ENCODE peak calls at places on chromosomes 3 and 15, in five cellular contexts. I is HepG2, O is K562, F is GM23338, G is GM12878. R is an unnamed sample.

GRCh38 chr15:36501063-36501678 is 78.3 kb upstream of the CDIN1 start:
- DNase-seq in G (peak), I (peak), F (peak), O (no peak), R (peak)

GRCh38 chr3:194537732-194538247 is 51.0 kb upstream of the ATP13A3 start:
- DNase-seq in I (peak), G (no peak), O (no peak), F (no peak), R (no peak)

GRCh38 chr3:60636846-60637245 is 614.4 kb downstream of the FHIT start:
- DNase-seq in I (no peak), O (no peak), F (peak), G (no peak), R (no peak)

GRCh38 chr3:98596902-98597500 is 3.6 kb upstream of the CPOX start:
- DNase-seq in I (peak), G (peak), F (peak), O (peak), R (peak)

GRCh38 chr3:8648873-8649741 is 4.5 kb upstream of the SSUH2 start:
- DNase-seq in F (no peak), I (peak), G (no peak), O (no peak), R (no peak)

GRCh38 chr15:69793436-69793782 is 304.3 kb downstream of the TLE3 start:
- DNase-seq in O (no peak), F (no peak), G (no peak), I (no peak), R (no peak)

GRCh38 chr3:99659965-99660364 is 21.6 kb downstream of the COL8A1 start:
- DNase-seq in F (no peak), G (no peak), O (no peak), I (no peak), R (no peak)

GRCh38 chr3:111454551-111454950 is 87.4 kb upstream of the CD96 start:
- DNase-seq in F (no peak), O (no peak), I (no peak), G (no peak), R (no peak)

GRCh38 chr15:68408971-68409370 is 23.0 kb downstream of the ITGA11 start:
- DNase-seq in G (no peak), I (no peak), F (no peak), O (no peak), R (no peak)

GRCh38 chr3:110526732-110527727 is 544.6 kb upstream of the NECTIN3 start:
- DNase-seq in O (peak), G (no peak), F (peak), I (no peak), R (peak)

GRCh38 chr3:184335661-184336483 is 1.5 kb upstream of the FAM131A start:
- DNase-seq in I (peak), G (no peak), O (peak), F (peak), R (peak)

GRCh38 chr15:41930221-41930866 is 36.5 kb upstream of the SPTBN5 start:
- DNase-seq in I (peak), G (peak), O (no peak), F (no peak), R (peak)

GRCh38 chr3:66763294-66763693 is 234.8 kb upstream of the KBTBD8 start:
- DNase-seq in I (no peak), F (no peak), G (no peak), O (no peak), R (no peak)

GRCh38 chr3:139327861-139328260 is 16.0 kb upstream of the MRPS22 start:
- DNase-seq in F (no peak), I (no peak), G (no peak), O (no peak), R (no peak)

GRCh38 chr3:144175644-144176425 is 204.2 kb downstream of the DIPK2A start:
- DNase-seq in I (no peak), G (no peak), F (no peak), O (no peak), R (no peak)

GRCh38 chr15:55197362-55197705 is 593 bp upstream of the RSL24D1 start:
- DNase-seq in I (no peak), G (no peak), F (peak), O (no peak), R (no peak)

GRCh38 chr15:65901336-65901735 is 32.0 kb downstream of the RAB11A start:
- DNase-seq in I (no peak), O (no peak), G (no peak), F (no peak), R (no peak)

GRCh38 chr15:89645680-89646079 is 9.6 kb downstream of the KIF7 start:
- DNase-seq in I (no peak), F (no peak), O (no peak), G (no peak), R (no peak)

GRCh38 chr15:66394472-66394871 is 7.8 kb downstream of the MAP2K1 start:
- DNase-seq in I (no peak), G (no peak), F (no peak), O (no peak), R (no peak)

GRCh38 chr3:43183456-43183855 is 77.6 kb upstream of the POMGNT2 start:
- DNase-seq in I (no peak), G (no peak), F (no peak), O (no peak), R (no peak)

GRCh38 chr3:16399473-16399872 is 114.0 kb downstream of the RFTN1 start:
- DNase-seq in G (no peak), O (no peak), F (peak), I (no peak), R (peak)
- TF ChIP-seq JUNB in G (no peak), O (no peak), F (no peak), I (no peak), R (no peak)

GRCh38 chr15:74531144-74531811 is 9.7 kb upstream of the ARID3B start:
- DNase-seq in G (no peak), O (no peak), I (peak), F (peak), R (no peak)
- TF ChIP-seq JUNB in G (no peak), O (no peak), I (no peak), F (no peak), R (no peak)

GRCh38 chr3:52004158-52004787 is 8.6 kb upstream of the RPL29 start:
- DNase-seq in I (peak), O (no peak), G (no peak), F (peak), R (no peak)
- TF ChIP-seq JUNB in I (no peak), O (no peak), G (no peak), F (no peak), R (no peak)

DNA sequence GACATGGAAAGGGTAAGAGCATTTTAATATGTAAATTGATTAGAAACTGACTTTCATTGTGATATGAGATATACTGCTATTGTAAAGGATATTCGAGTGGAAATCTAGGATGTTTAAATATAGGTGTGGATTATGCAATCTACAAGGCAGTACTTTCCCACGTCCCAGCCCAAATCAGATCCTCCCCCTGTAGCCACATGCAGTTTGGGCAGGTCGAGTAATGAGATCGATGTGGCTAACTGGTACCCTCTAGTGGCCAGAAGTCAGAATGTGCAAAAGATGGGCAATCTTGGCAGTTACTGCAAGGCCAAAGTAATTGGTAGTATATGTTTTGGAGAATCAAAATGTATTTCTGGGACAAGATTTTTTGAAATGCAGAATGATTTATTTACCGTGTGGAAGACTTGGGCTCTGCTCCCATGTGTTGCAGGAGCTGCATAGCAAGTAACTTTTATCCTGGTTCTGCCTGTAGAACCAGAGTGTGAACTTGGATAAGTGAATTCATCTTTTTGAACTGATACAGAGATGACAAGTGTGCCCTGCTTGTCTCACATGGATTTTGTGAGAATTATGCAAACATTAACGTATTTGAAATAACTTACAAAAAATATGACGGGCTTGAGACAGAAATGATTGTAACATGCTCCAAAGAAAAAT is 94.5 kb upstream of the ADAMTSL3 start:
- DNase-seq in O (peak), G (peak), F (peak), I (peak), R (peak)
- TF ChIP-seq JUNB in O (no peak), G (no peak), F (no peak), I (no peak), R (no peak)

GRCh38 chr3:127149621-127150310 is 43.2 kb upstream of the PRR23E start:
- DNase-seq in F (no peak), O (no peak), I (no peak), G (no peak), R (no peak)

GRCh38 chr3:127153506-127153815 is 39.5 kb upstream of the PRR23E start:
- DNase-seq in I (no peak), G (no peak), O (no peak), F (no peak), R (no peak)

GRCh38 chr3:127152676-127153505 is 40.0 kb upstream of the PRR23E start:
- DNase-seq in I (no peak), O (no peak), F (no peak), G (no peak), R (no peak)

GRCh38 chr3:127150915-127151564 is 41.9 kb upstream of the PRR23E start:
- DNase-seq in F (no peak), O (no peak), G (no peak), I (no peak), R (no peak)

DNA sequence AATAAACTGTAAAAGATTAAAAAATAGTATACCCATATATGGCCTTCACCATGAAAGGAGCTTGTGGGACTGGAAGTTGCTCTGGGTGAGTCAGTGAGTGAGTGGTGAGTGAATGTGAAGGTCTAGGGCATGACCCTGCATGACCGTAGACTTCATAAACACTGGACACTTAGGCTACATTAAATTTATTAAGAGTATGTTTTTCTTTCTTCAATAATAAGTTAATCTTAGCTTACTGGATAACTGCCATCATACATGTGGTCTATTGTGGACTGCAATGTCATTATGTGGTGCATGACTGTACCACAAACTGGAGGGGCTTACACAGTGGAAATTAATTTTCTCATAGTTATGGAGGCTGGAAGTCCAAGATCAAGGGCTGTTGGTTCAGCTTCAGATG is 40.9 kb upstream of the PRR23E start:
- DNase-seq in O (no peak), G (no peak), F (no peak), I (no peak), R (no peak)
- TF ChIP-seq JUNB in O (no peak), G (no peak), F (no peak), I (no peak), R (no peak)

DNA sequence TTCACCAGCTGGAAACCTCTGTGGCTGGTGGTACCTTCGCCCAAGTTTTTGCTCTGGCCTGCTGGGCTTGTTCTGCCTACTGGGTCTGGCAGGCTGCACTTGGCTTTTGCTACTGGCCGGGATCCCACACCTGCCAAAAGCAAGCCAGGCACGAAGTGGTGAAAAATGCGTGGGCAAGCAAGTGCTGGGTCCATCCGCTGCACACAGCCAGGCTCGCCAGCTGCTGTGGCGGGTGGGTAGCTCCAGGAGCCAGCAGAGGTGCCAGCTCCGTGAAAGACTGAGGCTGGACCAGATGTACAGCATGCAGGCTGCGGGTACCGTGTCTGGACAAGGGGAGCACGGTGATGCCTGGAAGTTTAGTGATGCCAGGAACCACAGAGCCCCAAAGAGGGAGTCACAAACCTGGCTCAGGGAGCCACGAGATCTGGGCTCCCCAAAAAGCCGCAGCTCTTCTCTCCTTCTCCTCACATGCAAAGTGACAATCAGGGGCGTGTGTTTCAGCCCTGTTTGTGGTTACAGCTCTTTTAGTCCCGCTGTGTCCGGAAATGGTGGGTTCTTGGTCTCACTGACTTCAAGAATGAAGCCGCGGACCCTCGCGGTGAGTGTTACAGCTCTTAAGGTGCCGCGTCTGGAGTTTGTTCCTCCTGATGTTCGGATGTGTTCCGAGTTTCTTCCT is 1455.6 kb upstream of the GBE1 start:
- DNase-seq in G (no peak), F (no peak), O (no peak), I (no peak), R (no peak)
- TF ChIP-seq JUNB in G (no peak), F (no peak), O (no peak), I (no peak), R (no peak)